ENCODE peak calls at places on chromosomes 3 and 15, in five cellular contexts. One of them, this sample, is unnamed.

GRCh38 chr3:198113219-198114053 is 153.4 kb downstream of the LMLN start:
- DNase-seq in sigmoid colon: no peak
- DNase-seq in stomach: no peak
- DNase-seq in spleen: peak
- DNase-seq in upper lobe of left lung: peak
- DNase-seq in this sample: no peak

GRCh38 chr15:71219101-71219500 is 103.8 kb downstream of the THSD4 start:
- DNase-seq in sigmoid colon: no peak
- DNase-seq in spleen: no peak
- DNase-seq in upper lobe of left lung: no peak
- DNase-seq in stomach: no peak
- DNase-seq in this sample: no peak

GRCh38 chr3:170419301-170420087 is 826 bp downstream of the CLDN11 start:
- DNase-seq in upper lobe of left lung: peak
- DNase-seq in stomach: no peak
- DNase-seq in spleen: peak
- DNase-seq in sigmoid colon: peak
- DNase-seq in this sample: no peak

GRCh38 chr15:57758556-57758955 is 52.0 kb downstream of the POLR2M start:
- DNase-seq in stomach: no peak
- DNase-seq in spleen: no peak
- DNase-seq in sigmoid colon: no peak
- DNase-seq in upper lobe of left lung: no peak
- DNase-seq in this sample: no peak

GRCh38 chr3:174218011-174218410 is 641.1 kb upstream of the NAALADL2 start:
- DNase-seq in sigmoid colon: no peak
- DNase-seq in upper lobe of left lung: no peak
- DNase-seq in stomach: no peak
- DNase-seq in spleen: no peak
- DNase-seq in this sample: no peak

GRCh38 chr3:126553284-126553811 is 5.4 kb downstream of the C3orf22 start:
- DNase-seq in upper lobe of left lung: peak
- DNase-seq in spleen: peak
- DNase-seq in stomach: peak
- DNase-seq in sigmoid colon: no peak
- DNase-seq in this sample: peak

GRCh38 chr15:93043621-93044300 is 45.2 kb downstream of the RGMA start:
- DNase-seq in spleen: peak
- DNase-seq in sigmoid colon: peak
- DNase-seq in upper lobe of left lung: peak
- DNase-seq in stomach: no peak
- DNase-seq in this sample: no peak

GRCh38 chr15:60585743-60586708 is 107.1 kb upstream of the ICE2 start:
- DNase-seq in stomach: peak
- DNase-seq in sigmoid colon: no peak
- DNase-seq in upper lobe of left lung: no peak
- DNase-seq in spleen: no peak
- DNase-seq in this sample: no peak

GRCh38 chr3:10635446-10636076 is 130.2 kb upstream of the ATP2B2 start:
- DNase-seq in stomach: no peak
- DNase-seq in sigmoid colon: no peak
- DNase-seq in upper lobe of left lung: no peak
- DNase-seq in spleen: peak
- DNase-seq in this sample: no peak

GRCh38 chr3:138437281-138437680 is 2.9 kb downstream of the ESYT3 start:
- DNase-seq in upper lobe of left lung: no peak
- DNase-seq in stomach: no peak
- DNase-seq in sigmoid colon: no peak
- DNase-seq in spleen: no peak
- DNase-seq in this sample: no peak
- TF ChIP-seq CTCF in upper lobe of left lung: no peak
- TF ChIP-seq CTCF in stomach: no peak
- TF ChIP-seq CTCF in sigmoid colon: no peak
- TF ChIP-seq CTCF in spleen: no peak
- TF ChIP-seq CTCF in this sample: no peak

GRCh38 chr15:67049351-67050044 is 15.9 kb upstream of the SMAD3 start:
- DNase-seq in stomach: no peak
- DNase-seq in sigmoid colon: peak
- DNase-seq in spleen: no peak
- DNase-seq in upper lobe of left lung: no peak
- DNase-seq in this sample: no peak
- TF ChIP-seq POLR2AphosphoS5 in stomach: no peak
- TF ChIP-seq POLR2AphosphoS5 in sigmoid colon: no peak
- TF ChIP-seq POLR2AphosphoS5 in spleen: peak
- TF ChIP-seq POLR2AphosphoS5 in upper lobe of left lung: no peak
- TF ChIP-seq POLR2AphosphoS5 in this sample: no peak

GRCh38 chr3:61250784-61251173 is 473 bp downstream of the FHIT start:
- DNase-seq in stomach: no peak
- DNase-seq in spleen: no peak
- DNase-seq in upper lobe of left lung: no peak
- DNase-seq in sigmoid colon: peak
- DNase-seq in this sample: no peak

GRCh38 chr3:61248496-61248895 is 2.8 kb downstream of the FHIT start:
- DNase-seq in spleen: no peak
- DNase-seq in stomach: no peak
- DNase-seq in upper lobe of left lung: no peak
- DNase-seq in sigmoid colon: no peak
- DNase-seq in this sample: no peak

GRCh38 chr3:61252836-61253235 is 1.6 kb upstream of the FHIT start:
- DNase-seq in spleen: no peak
- DNase-seq in sigmoid colon: no peak
- DNase-seq in upper lobe of left lung: no peak
- DNase-seq in stomach: no peak
- DNase-seq in this sample: no peak

GRCh38 chr3:61253756-61254155 is 2.5 kb upstream of the FHIT start:
- DNase-seq in spleen: no peak
- DNase-seq in sigmoid colon: no peak
- DNase-seq in stomach: no peak
- DNase-seq in upper lobe of left lung: no peak
- DNase-seq in this sample: no peak

GRCh38 chr3:61251174-61251972 is at the start of gene FHIT:
- DNase-seq in stomach: peak
- DNase-seq in upper lobe of left lung: peak
- DNase-seq in spleen: peak
- DNase-seq in sigmoid colon: peak
- DNase-seq in this sample: peak
- TF ChIP-seq POLR2A in stomach: no peak
- TF ChIP-seq POLR2A in upper lobe of left lung: no peak
- TF ChIP-seq POLR2A in spleen: no peak
- TF ChIP-seq POLR2A in sigmoid colon: no peak
- TF ChIP-seq POLR2A in this sample: no peak

GRCh38 chr15:66323312-66323928 is 30.1 kb downstream of the DIS3L start:
- DNase-seq in stomach: no peak
- DNase-seq in spleen: no peak
- DNase-seq in sigmoid colon: peak
- DNase-seq in upper lobe of left lung: no peak
- DNase-seq in this sample: no peak
- TF ChIP-seq CTCF in stomach: no peak
- TF ChIP-seq CTCF in spleen: no peak
- TF ChIP-seq CTCF in sigmoid colon: no peak
- TF ChIP-seq CTCF in upper lobe of left lung: no peak
- TF ChIP-seq CTCF in this sample: no peak

DNA sequence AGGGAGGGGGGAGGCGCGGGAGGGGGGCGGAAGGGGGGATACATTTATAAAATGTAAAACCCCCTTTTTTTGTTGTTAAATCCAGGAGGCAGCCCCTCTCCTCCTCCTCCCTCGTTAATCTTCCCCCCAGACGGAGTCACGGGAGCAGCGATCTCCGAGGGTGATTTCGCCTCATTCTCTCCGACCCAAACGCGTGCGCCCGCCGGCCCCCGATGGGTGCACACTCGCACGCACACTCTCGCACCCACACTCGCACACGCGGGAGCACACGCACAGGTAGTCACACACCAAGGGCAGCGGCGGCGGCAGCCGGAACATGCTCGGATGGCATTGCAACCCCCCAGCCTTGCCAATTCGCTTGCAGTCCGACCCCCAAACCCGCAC is 498 bp downstream of the ANP32A start:
- DNase-seq in sigmoid colon: peak
- DNase-seq in upper lobe of left lung: peak
- DNase-seq in spleen: peak
- DNase-seq in stomach: peak
- DNase-seq in this sample: no peak
- TF ChIP-seq POLR2AphosphoS5 in sigmoid colon: no peak
- TF ChIP-seq POLR2AphosphoS5 in upper lobe of left lung: no peak
- TF ChIP-seq POLR2AphosphoS5 in spleen: no peak
- TF ChIP-seq POLR2AphosphoS5 in stomach: no peak
- TF ChIP-seq POLR2AphosphoS5 in this sample: no peak

DNA sequence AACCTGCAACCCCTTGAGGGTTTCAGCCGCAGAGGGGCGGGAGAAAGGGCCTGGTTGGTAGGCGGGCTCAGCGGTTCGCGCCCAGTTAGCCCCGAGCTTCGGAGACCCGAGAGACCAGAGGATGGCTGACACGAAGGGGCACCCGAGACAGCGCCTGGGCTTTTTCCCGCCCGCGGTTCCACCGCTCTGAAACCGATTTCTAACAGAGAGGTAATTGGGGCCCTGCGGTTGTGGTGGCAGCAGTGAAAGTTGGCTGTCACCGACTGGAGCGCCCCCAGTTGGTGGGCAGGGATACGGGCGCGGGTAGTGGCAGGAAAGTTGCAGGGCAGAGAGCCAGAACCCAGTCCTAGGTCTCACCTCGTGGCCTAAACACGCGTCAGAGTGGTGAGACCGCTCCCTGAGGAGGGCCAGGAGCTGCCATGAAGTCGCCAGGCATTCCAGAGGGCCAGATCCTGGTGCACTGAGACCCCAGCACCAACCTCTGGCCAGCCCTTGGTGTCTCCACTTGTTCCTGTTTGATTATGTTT is 590 bp upstream of the ELL3 start:
- DNase-seq in sigmoid colon: peak
- DNase-seq in spleen: peak
- DNase-seq in stomach: peak
- DNase-seq in upper lobe of left lung: peak
- DNase-seq in this sample: no peak
- TF ChIP-seq POLR2A in sigmoid colon: no peak
- TF ChIP-seq POLR2A in spleen: no peak
- TF ChIP-seq POLR2A in stomach: no peak
- TF ChIP-seq POLR2A in upper lobe of left lung: no peak
- TF ChIP-seq POLR2A in this sample: no peak

This sample was measured in vagina.